ENCODE peak calls at places on chromosomes 6 and 20, in five cellular contexts. One of them, this sample, is unnamed.

GRCh38 chr6:56043076-56043475 is 167.7 kb upstream of the BMP5 start:
- DNase-seq in adrenal gland: no peak
- DNase-seq in CD8-positive, alpha-beta memory T cell: no peak
- DNase-seq in naive thymus-derived CD4-positive, alpha-beta T cell: no peak
- DNase-seq in tibial artery: no peak
- DNase-seq in this sample: no peak

GRCh38 chr20:5264807-5265206 is 51.9 kb downstream of the PROKR2 start:
- DNase-seq in naive thymus-derived CD4-positive, alpha-beta T cell: no peak
- DNase-seq in adrenal gland: no peak
- DNase-seq in tibial artery: no peak
- DNase-seq in CD8-positive, alpha-beta memory T cell: no peak
- DNase-seq in this sample: no peak

GRCh38 chr6:81788748-81789147 is 36.3 kb upstream of the TENT5A start:
- DNase-seq in adrenal gland: no peak
- DNase-seq in naive thymus-derived CD4-positive, alpha-beta T cell: no peak
- DNase-seq in CD8-positive, alpha-beta memory T cell: no peak
- DNase-seq in tibial artery: no peak
- DNase-seq in this sample: no peak

GRCh38 chr6:155521719-155522118 is 66.1 kb upstream of the NOX3 start:
- DNase-seq in tibial artery: no peak
- DNase-seq in CD8-positive, alpha-beta memory T cell: no peak
- DNase-seq in adrenal gland: no peak
- DNase-seq in naive thymus-derived CD4-positive, alpha-beta T cell: no peak
- DNase-seq in this sample: no peak

GRCh38 chr6:5466459-5466858 is 205.1 kb downstream of the FARS2 start:
- DNase-seq in adrenal gland: peak; percentile 47
- DNase-seq in naive thymus-derived CD4-positive, alpha-beta T cell: no peak
- DNase-seq in CD8-positive, alpha-beta memory T cell: no peak
- DNase-seq in tibial artery: no peak
- DNase-seq in this sample: no peak

GRCh38 chr6:20377623-20378265 is 23.9 kb upstream of the E2F3 start:
- DNase-seq in CD8-positive, alpha-beta memory T cell: no peak
- DNase-seq in tibial artery: no peak
- DNase-seq in naive thymus-derived CD4-positive, alpha-beta T cell: no peak
- DNase-seq in adrenal gland: no peak
- DNase-seq in this sample: no peak

GRCh38 chr6:144710207-144710606 is 425.1 kb downstream of the UTRN start:
- DNase-seq in tibial artery: no peak
- DNase-seq in naive thymus-derived CD4-positive, alpha-beta T cell: no peak
- DNase-seq in adrenal gland: no peak
- DNase-seq in CD8-positive, alpha-beta memory T cell: no peak
- DNase-seq in this sample: no peak

GRCh38 chr20:44405246-44405645 is 49.7 kb downstream of the HNF4A start:
- DNase-seq in naive thymus-derived CD4-positive, alpha-beta T cell: no peak
- DNase-seq in tibial artery: no peak
- DNase-seq in adrenal gland: no peak
- DNase-seq in CD8-positive, alpha-beta memory T cell: no peak
- DNase-seq in this sample: no peak

GRCh38 chr6:44342052-44342451 is 398 bp upstream of the SPATS1 start:
- DNase-seq in CD8-positive, alpha-beta memory T cell: no peak
- DNase-seq in naive thymus-derived CD4-positive, alpha-beta T cell: no peak
- DNase-seq in adrenal gland: no peak
- DNase-seq in tibial artery: no peak
- DNase-seq in this sample: no peak

GRCh38 chr6:84581494-84582259 is 182.7 kb downstream of the TBX18 start:
- DNase-seq in CD8-positive, alpha-beta memory T cell: no peak
- DNase-seq in tibial artery: no peak
- DNase-seq in naive thymus-derived CD4-positive, alpha-beta T cell: no peak
- DNase-seq in adrenal gland: no peak
- DNase-seq in this sample: no peak

GRCh38 chr6:13395272-13396237 is 67.2 kb upstream of the TBC1D7 start:
- DNase-seq in CD8-positive, alpha-beta memory T cell: no peak
- DNase-seq in naive thymus-derived CD4-positive, alpha-beta T cell: no peak
- DNase-seq in tibial artery: peak; percentile 86
- DNase-seq in adrenal gland: peak; percentile 93
- DNase-seq in this sample: no peak

GRCh38 chr20:57777911-57778310 is 68.1 kb upstream of the PMEPA1 start:
- DNase-seq in adrenal gland: no peak
- DNase-seq in tibial artery: no peak
- DNase-seq in CD8-positive, alpha-beta memory T cell: no peak
- DNase-seq in naive thymus-derived CD4-positive, alpha-beta T cell: no peak
- DNase-seq in this sample: no peak

GRCh38 chr20:13022401-13023170 is 13.8 kb downstream of the SPTLC3 start:
- DNase-seq in tibial artery: no peak
- DNase-seq in CD8-positive, alpha-beta memory T cell: no peak
- DNase-seq in adrenal gland: no peak
- DNase-seq in naive thymus-derived CD4-positive, alpha-beta T cell: no peak
- DNase-seq in this sample: no peak

GRCh38 chr20:47031821-47032220 is 137.2 kb downstream of the EYA2 start:
- DNase-seq in naive thymus-derived CD4-positive, alpha-beta T cell: no peak
- DNase-seq in CD8-positive, alpha-beta memory T cell: no peak
- DNase-seq in adrenal gland: no peak
- DNase-seq in tibial artery: no peak
- DNase-seq in this sample: no peak

GRCh38 chr20:50356962-50357782 is 153.0 kb upstream of the PTPN1 start:
- DNase-seq in adrenal gland: no peak
- DNase-seq in tibial artery: no peak
- DNase-seq in CD8-positive, alpha-beta memory T cell: no peak
- DNase-seq in naive thymus-derived CD4-positive, alpha-beta T cell: no peak
- DNase-seq in this sample: no peak

GRCh38 chr6:57072108-57072507 is 17.9 kb upstream of the ZNF451 start:
- DNase-seq in CD8-positive, alpha-beta memory T cell: no peak
- DNase-seq in adrenal gland: no peak
- DNase-seq in tibial artery: no peak
- DNase-seq in naive thymus-derived CD4-positive, alpha-beta T cell: no peak
- DNase-seq in this sample: no peak

GRCh38 chr20:17504326-17504897 is 26.8 kb downstream of the BFSP1 start:
- DNase-seq in CD8-positive, alpha-beta memory T cell: peak; percentile 13
- DNase-seq in naive thymus-derived CD4-positive, alpha-beta T cell: peak; percentile 13
- DNase-seq in adrenal gland: no peak
- DNase-seq in tibial artery: no peak
- DNase-seq in this sample: no peak

GRCh38 chr6:109381007-109381746 is 1.1 kb downstream of the CD164 start:
- DNase-seq in naive thymus-derived CD4-positive, alpha-beta T cell: no peak
- DNase-seq in adrenal gland: no peak
- DNase-seq in tibial artery: no peak
- DNase-seq in CD8-positive, alpha-beta memory T cell: no peak
- DNase-seq in this sample: no peak

GRCh38 chr6:43973351-43973750 is 153.9 kb downstream of the MRPL14 start:
- DNase-seq in adrenal gland: peak; percentile 15
- DNase-seq in tibial artery: no peak
- DNase-seq in naive thymus-derived CD4-positive, alpha-beta T cell: no peak
- DNase-seq in CD8-positive, alpha-beta memory T cell: no peak
- DNase-seq in this sample: peak; percentile 59

GRCh38 chr6:133724726-133725125 is 164.2 kb upstream of the TCF21 start:
- DNase-seq in tibial artery: no peak
- DNase-seq in adrenal gland: no peak
- DNase-seq in CD8-positive, alpha-beta memory T cell: no peak
- DNase-seq in naive thymus-derived CD4-positive, alpha-beta T cell: no peak
- DNase-seq in this sample: no peak

GRCh38 chr6:156953478-156954146 is 176.4 kb downstream of the ARID1B start:
- DNase-seq in adrenal gland: peak; percentile 61
- DNase-seq in tibial artery: no peak
- DNase-seq in CD8-positive, alpha-beta memory T cell: no peak
- DNase-seq in naive thymus-derived CD4-positive, alpha-beta T cell: no peak
- DNase-seq in this sample: no peak

GRCh38 chr6:119484598-119484997 is 135.0 kb upstream of the MAN1A1 start:
- DNase-seq in adrenal gland: peak; percentile 67
- DNase-seq in naive thymus-derived CD4-positive, alpha-beta T cell: no peak
- DNase-seq in CD8-positive, alpha-beta memory T cell: no peak
- DNase-seq in tibial artery: no peak
- DNase-seq in this sample: no peak

GRCh38 chr6:101758338-101758737 is 364.8 kb downstream of the GRIK2 start:
- DNase-seq in tibial artery: no peak
- DNase-seq in naive thymus-derived CD4-positive, alpha-beta T cell: no peak
- DNase-seq in adrenal gland: no peak
- DNase-seq in CD8-positive, alpha-beta memory T cell: no peak
- DNase-seq in this sample: no peak

GRCh38 chr20:59123011-59123676 is 40.5 kb upstream of the ZNF831 start:
- DNase-seq in CD8-positive, alpha-beta memory T cell: no peak
- DNase-seq in adrenal gland: no peak
- DNase-seq in tibial artery: no peak
- DNase-seq in naive thymus-derived CD4-positive, alpha-beta T cell: peak; percentile 31
- DNase-seq in this sample: no peak

GRCh38 chr6:37882724-37883413 is 63.3 kb downstream of the ZFAND3 start:
- DNase-seq in adrenal gland: no peak
- DNase-seq in CD8-positive, alpha-beta memory T cell: no peak
- DNase-seq in tibial artery: no peak
- DNase-seq in naive thymus-derived CD4-positive, alpha-beta T cell: no peak
- DNase-seq in this sample: no peak

GRCh38 chr20:48750941-48751620 is 76.7 kb downstream of the PREX1 start:
- DNase-seq in adrenal gland: peak; percentile 48
- DNase-seq in naive thymus-derived CD4-positive, alpha-beta T cell: no peak
- DNase-seq in CD8-positive, alpha-beta memory T cell: peak; percentile 48
- DNase-seq in tibial artery: no peak
- DNase-seq in this sample: no peak

DNA sequence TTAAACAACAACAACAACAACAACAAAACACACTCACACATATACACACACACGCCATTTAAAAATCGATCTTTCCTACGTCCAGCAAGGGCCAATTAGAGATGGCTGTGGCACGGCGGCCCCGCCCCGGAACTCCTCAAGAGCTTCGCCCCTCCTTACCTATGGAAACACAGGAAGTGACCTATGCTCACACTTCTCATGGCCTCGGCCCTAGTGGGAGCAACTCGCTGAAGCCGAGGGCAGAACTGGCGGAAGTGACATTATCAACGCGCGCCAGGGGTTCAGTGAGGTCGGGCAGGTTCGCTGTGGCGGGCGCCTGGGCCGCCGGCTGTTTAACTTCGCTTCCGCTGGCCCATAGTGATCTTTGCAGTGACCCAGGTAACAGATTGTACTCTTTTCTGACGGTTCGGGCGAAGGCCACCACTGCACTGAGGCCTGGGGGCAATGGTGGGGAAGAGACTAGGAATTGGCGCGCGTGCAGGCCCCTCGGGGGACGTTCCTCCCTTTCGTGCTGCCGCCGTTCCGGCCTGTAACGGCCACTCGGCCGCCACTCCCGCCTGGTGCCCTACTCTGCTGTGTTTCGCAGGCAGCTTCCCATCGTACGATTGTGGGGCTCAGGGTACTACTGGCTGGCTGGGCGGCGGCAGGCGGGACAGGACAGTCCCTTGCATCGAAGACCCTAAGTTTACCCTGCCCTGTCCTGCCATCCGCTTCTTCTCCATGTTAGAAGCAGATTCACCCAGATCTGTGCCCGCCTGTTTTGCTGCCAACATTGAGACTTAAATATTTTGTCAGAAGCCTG is at the start of gene TBP:
- DNase-seq in adrenal gland: peak; percentile 99
- DNase-seq in tibial artery: peak; percentile 99
- DNase-seq in naive thymus-derived CD4-positive, alpha-beta T cell: peak; percentile 91
- DNase-seq in CD8-positive, alpha-beta memory T cell: peak; percentile 97
- DNase-seq in this sample: peak; percentile 99
- H3K27ac ChIP-seq in adrenal gland: peak within 1 kb of the TSS; percentile 94
- H3K27ac ChIP-seq in tibial artery: peak within 1 kb of the TSS; percentile 96
- H3K27ac ChIP-seq in naive thymus-derived CD4-positive, alpha-beta T cell: peak within 1 kb of the TSS; percentile 93
- H3K27ac ChIP-seq in CD8-positive, alpha-beta memory T cell: peak within 1 kb of the TSS; percentile 93
- H3K27ac ChIP-seq in this sample: peak within 1 kb of the TSS; percentile 89

GRCh38 chr6:145904391-145904790 is 59.8 kb downstream of the SHPRH start:
- DNase-seq in tibial artery: no peak
- DNase-seq in CD8-positive, alpha-beta memory T cell: no peak
- DNase-seq in naive thymus-derived CD4-positive, alpha-beta T cell: no peak
- DNase-seq in adrenal gland: no peak
- DNase-seq in this sample: no peak

GRCh38 chr6:145904878-145905277 is 59.3 kb downstream of the SHPRH start:
- DNase-seq in tibial artery: no peak
- DNase-seq in adrenal gland: no peak
- DNase-seq in naive thymus-derived CD4-positive, alpha-beta T cell: no peak
- DNase-seq in CD8-positive, alpha-beta memory T cell: no peak
- DNase-seq in this sample: no peak

GRCh38 chr6:145899915-145900569 is 64.1 kb downstream of the SHPRH start:
- DNase-seq in CD8-positive, alpha-beta memory T cell: no peak
- DNase-seq in naive thymus-derived CD4-positive, alpha-beta T cell: no peak
- DNase-seq in tibial artery: no peak
- DNase-seq in adrenal gland: no peak
- DNase-seq in this sample: no peak

GRCh38 chr6:145906144-145906543 is 58.0 kb downstream of the SHPRH start:
- DNase-seq in tibial artery: no peak
- DNase-seq in CD8-positive, alpha-beta memory T cell: no peak
- DNase-seq in adrenal gland: no peak
- DNase-seq in naive thymus-derived CD4-positive, alpha-beta T cell: no peak
- DNase-seq in this sample: no peak

GRCh38 chr6:145903356-145904102 is 60.6 kb downstream of the SHPRH start:
- DNase-seq in naive thymus-derived CD4-positive, alpha-beta T cell: no peak
- DNase-seq in CD8-positive, alpha-beta memory T cell: no peak
- DNase-seq in tibial artery: no peak
- DNase-seq in adrenal gland: no peak
- DNase-seq in this sample: no peak
- H3K27ac ChIP-seq in naive thymus-derived CD4-positive, alpha-beta T cell: no peak overlapping the region
- H3K27ac ChIP-seq in CD8-positive, alpha-beta memory T cell: no peak overlapping the region
- H3K27ac ChIP-seq in tibial artery: no peak overlapping the region
- H3K27ac ChIP-seq in adrenal gland: no peak overlapping the region
- H3K27ac ChIP-seq in this sample: no peak overlapping the region

GRCh38 chr6:17621003-17621402 is 20.9 kb downstream of the FAM8A1 start:
- DNase-seq in tibial artery: no peak
- DNase-seq in CD8-positive, alpha-beta memory T cell: no peak
- DNase-seq in naive thymus-derived CD4-positive, alpha-beta T cell: no peak
- DNase-seq in adrenal gland: no peak
- DNase-seq in this sample: no peak

GRCh38 chr6:17624396-17624795 is 24.3 kb downstream of the FAM8A1 start:
- DNase-seq in adrenal gland: no peak
- DNase-seq in tibial artery: no peak
- DNase-seq in naive thymus-derived CD4-positive, alpha-beta T cell: no peak
- DNase-seq in CD8-positive, alpha-beta memory T cell: no peak
- DNase-seq in this sample: no peak

DNA sequence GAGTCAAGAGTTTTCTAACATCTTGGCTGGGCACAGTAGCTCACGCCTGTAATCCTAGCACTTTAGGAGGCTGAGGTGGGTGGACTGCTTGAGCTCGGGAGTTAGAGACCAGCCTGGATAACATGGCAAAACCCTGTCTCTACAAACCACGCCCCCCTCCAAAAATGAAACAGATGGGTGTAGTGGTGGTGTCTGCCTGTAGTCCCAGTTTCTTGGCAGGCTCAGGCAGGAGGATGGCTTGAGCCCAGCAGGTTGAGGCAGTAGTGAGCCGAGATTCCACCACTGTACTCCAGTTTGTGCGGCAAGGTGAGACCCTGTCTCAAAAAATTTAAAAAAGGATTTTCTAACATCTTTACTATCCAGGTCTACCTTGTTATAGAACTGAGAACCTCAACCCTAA is 22.0 kb downstream of the FAM8A1 start:
- DNase-seq in adrenal gland: no peak
- DNase-seq in naive thymus-derived CD4-positive, alpha-beta T cell: no peak
- DNase-seq in CD8-positive, alpha-beta memory T cell: no peak
- DNase-seq in tibial artery: no peak
- DNase-seq in this sample: no peak
- H3K27ac ChIP-seq in adrenal gland: no peak overlapping the region
- H3K27ac ChIP-seq in naive thymus-derived CD4-positive, alpha-beta T cell: no peak overlapping the region
- H3K27ac ChIP-seq in CD8-positive, alpha-beta memory T cell: no peak overlapping the region
- H3K27ac ChIP-seq in tibial artery: no peak overlapping the region
- H3K27ac ChIP-seq in this sample: no peak overlapping the region

DNA sequence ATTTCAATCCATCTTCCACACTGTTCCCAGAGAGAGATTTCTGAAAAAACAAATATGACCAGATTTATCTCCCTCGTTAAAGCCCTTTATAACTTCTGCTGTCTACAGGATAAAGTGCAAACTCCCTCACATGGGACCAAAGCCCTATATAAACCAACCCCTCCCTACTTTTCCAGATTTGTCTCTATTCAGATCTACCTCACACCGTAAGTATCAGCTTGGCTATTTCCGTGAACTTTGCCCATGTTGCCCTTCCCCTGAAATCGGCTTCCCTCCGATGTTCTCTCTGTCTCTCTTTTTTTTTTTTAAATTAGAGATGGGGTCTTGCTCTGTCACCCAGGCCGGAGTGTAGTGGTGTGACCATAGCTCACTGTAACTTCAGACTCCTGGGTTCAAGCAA is 12.1 kb upstream of the FAM8A1 start:
- DNase-seq in tibial artery: no peak
- DNase-seq in adrenal gland: no peak
- DNase-seq in CD8-positive, alpha-beta memory T cell: no peak
- DNase-seq in naive thymus-derived CD4-positive, alpha-beta T cell: no peak
- DNase-seq in this sample: no peak
- H3K27ac ChIP-seq in tibial artery: no peak overlapping the region
- H3K27ac ChIP-seq in adrenal gland: no peak overlapping the region
- H3K27ac ChIP-seq in CD8-positive, alpha-beta memory T cell: no peak overlapping the region
- H3K27ac ChIP-seq in naive thymus-derived CD4-positive, alpha-beta T cell: no peak overlapping the region
- H3K27ac ChIP-seq in this sample: no peak overlapping the region